ENCODE peak calls at places on chromosomes 2 and 18, in six cellular contexts. M is Peyer's patch, I is adrenal gland, F is A549, W is IMR-90, S is body of pancreas. Q is an unnamed sample.
A peak's percentile ranks its signal among the peaks of the same experiment; 100 is the strongest.

GRCh38 chr2:237312021-237312755 is 101.8 kb downstream of the COL6A3 start:
- DNase-seq in M (no peak), I (no peak), F (no peak), W (no peak), S (no peak), Q (no peak)

GRCh38 chr2:135820003-135820618 is 16.9 kb downstream of the LCT start:
- DNase-seq in M (no peak), I (no peak), F (no peak), W (peak; percentile 72), S (no peak), Q (no peak)

GRCh38 chr2:152127628-152128027 is 28.8 kb upstream of the CACNB4 start:
- DNase-seq in M (no peak), I (no peak), F (no peak), W (no peak), S (no peak), Q (no peak)

GRCh38 chr2:102230410-102230909 is 43.6 kb downstream of the IL1RL2 start:
- DNase-seq in M (no peak), I (no peak), F (no peak), W (no peak), S (no peak), Q (peak; percentile 92)

GRCh38 chr2:23801396-23801795 is 125.5 kb downstream of the ATAD2B start:
- DNase-seq in M (no peak), I (no peak), F (no peak), W (peak; percentile 82), S (no peak), Q (no peak)

GRCh38 chr2:14903709-14904374 is 271.3 kb downstream of the LRATD1 start:
- DNase-seq in M (peak; percentile 53), I (peak; percentile 51), F (peak; percentile 32), W (no peak), S (no peak), Q (peak; percentile 1)

GRCh38 chr2:185757356-185757755 is 18.8 kb downstream of the FSIP2 start:
- DNase-seq in M (no peak), I (no peak), F (no peak), W (peak; percentile 1), S (no peak), Q (no peak)

GRCh38 chr2:2846379-2847130 is 515.5 kb upstream of the MYT1L start:
- DNase-seq in M (no peak), I (no peak), F (no peak), W (no peak), S (peak; percentile 94), Q (peak; percentile 74)

GRCh38 chr2:26300234-26300641 is 45.7 kb upstream of the SELENOI start:
- DNase-seq in M (peak; percentile 59), I (no peak), F (no peak), W (peak; percentile 28), S (peak; percentile 34), Q (peak; percentile 55)

GRCh38 chr2:231223001-231223375 is 24.6 kb downstream of the ARMC9 start:
- DNase-seq in M (no peak), I (no peak), F (no peak), W (no peak), S (no peak), Q (no peak)

GRCh38 chr2:231228974-231229373 is 30.5 kb downstream of the ARMC9 start:
- DNase-seq in M (no peak), I (no peak), F (no peak), W (no peak), S (no peak), Q (no peak)

GRCh38 chr2:231227309-231228162 is 29.1 kb downstream of the ARMC9 start:
- DNase-seq in M (peak; percentile 84), I (peak; percentile 82), F (peak; percentile 92), W (peak; percentile 79), S (peak; percentile 77), Q (peak; percentile 71)

GRCh38 chr2:231223458-231223970 is 25.1 kb downstream of the ARMC9 start:
- DNase-seq in M (no peak), I (no peak), F (no peak), W (peak; percentile 60), S (no peak), Q (no peak)

GRCh38 chr2:231228223-231228622 is 29.8 kb downstream of the ARMC9 start:
- DNase-seq in M (peak; percentile 77), I (no peak), F (no peak), W (no peak), S (no peak), Q (peak; percentile 71)
- TF ChIP-seq POLR2A in M (no peak), I (no peak), F (no peak), W (no peak), S (no peak), Q (no peak)

GRCh38 chr2:70643715-70644114 is 90.1 kb upstream of the TGFA start:
- DNase-seq in M (no peak), I (no peak), F (peak; percentile 36), W (no peak), S (no peak), Q (no peak)
- TF ChIP-seq CTCF in M (peak; percentile 39), I (no peak), F (peak; percentile 59), W (no peak), S (peak; percentile 31), Q (no peak)

GRCh38 chr2:37923308-37924055 is 1.6 kb upstream of the RMDN2 start:
- DNase-seq in M (no peak), I (no peak), F (no peak), W (no peak), S (no peak), Q (no peak)
- TF ChIP-seq POLR2A in M (no peak), I (no peak), F (no peak), W (no peak), S (no peak), Q (no peak)

DNA sequence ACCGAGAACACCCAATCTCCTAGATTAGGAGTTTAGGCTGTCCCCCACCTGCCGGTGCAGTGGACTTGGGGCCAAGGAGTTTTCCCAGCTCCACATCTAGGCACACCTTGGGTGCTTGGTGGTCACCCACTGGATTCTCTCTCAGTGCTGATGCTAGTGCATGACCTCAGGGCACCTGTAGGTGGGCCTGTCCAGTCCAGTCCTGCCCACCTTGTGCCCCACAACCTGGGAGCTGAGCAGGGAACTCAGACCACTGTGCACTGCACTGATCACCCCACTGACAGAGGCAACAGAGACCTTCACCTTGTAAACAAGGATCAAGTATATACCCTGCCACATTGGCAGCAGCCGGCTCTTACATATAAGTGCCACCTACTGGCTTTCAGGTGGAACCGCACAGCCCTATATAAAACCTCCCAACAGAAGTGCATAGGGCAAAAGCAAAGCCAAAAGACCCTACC is 12.7 kb upstream of the CDH19 start:
- DNase-seq in M (no peak), I (no peak), F (no peak), W (no peak), S (no peak), Q (no peak)
- TF ChIP-seq CTCF in M (peak; percentile 10), I (no peak), F (peak; percentile 13), W (no peak), S (no peak), Q (no peak)

DNA sequence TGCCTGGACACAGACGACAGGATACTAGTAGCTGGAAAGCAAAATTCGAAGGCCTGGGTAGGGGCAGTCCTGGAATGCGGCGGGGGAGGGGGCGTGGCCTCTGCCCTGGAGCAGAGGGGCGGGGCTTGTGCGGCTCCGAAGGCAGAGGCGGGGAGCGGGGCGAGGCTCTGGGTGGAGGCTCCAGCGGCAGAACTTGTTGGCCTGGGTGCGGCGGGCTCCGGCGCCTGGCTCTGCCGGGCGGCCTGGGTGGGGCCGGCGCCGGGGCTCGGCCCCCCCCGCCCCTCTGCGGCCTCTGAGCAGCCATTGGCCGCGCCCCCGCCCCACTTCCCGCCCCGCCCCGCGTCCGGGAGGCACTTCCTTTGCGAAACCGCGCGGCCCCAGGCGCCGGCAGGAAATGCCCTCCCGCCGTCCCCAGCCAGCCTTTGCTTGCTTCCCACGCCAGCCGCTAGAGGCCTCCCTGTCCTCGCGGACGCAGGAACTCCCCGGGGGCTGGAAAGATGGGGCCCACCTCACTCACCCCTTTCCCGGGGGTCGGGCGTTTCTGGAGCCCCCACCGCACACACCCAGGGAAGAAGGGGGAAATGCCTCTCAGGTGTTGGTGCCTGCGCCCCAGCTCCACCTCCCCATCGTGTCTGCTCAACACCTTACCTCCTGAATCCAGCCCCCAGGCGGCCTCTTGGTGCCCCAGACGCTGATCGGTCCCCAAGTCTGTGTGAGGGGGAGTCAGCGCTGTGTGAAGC is 6.7 kb downstream of the CTDSP1 start:
- DNase-seq in M (peak; percentile 98), I (peak; percentile 97), F (peak; percentile 82), W (peak; percentile 89), S (peak; percentile 97), Q (peak; percentile 97)
- TF ChIP-seq POLR2A in M (no peak), I (no peak), F (no peak), W (peak; percentile 42), S (peak; percentile 47), Q (no peak)

GRCh38 chr2:168448980-168449379 is 7.1 kb upstream of the CERS6 start:
- DNase-seq in M (no peak), I (no peak), F (no peak), W (no peak), S (no peak), Q (no peak)

GRCh38 chr2:168439536-168439935 is 16.5 kb upstream of the CERS6 start:
- DNase-seq in M (no peak), I (no peak), F (no peak), W (peak; percentile 8), S (no peak), Q (no peak)

GRCh38 chr2:168441214-168441872 is 14.7 kb upstream of the CERS6 start:
- DNase-seq in M (no peak), I (no peak), F (no peak), W (no peak), S (no peak), Q (no peak)

GRCh38 chr2:168445960-168446359 is 10.1 kb upstream of the CERS6 start:
- DNase-seq in M (no peak), I (no peak), F (no peak), W (no peak), S (no peak), Q (no peak)

DNA sequence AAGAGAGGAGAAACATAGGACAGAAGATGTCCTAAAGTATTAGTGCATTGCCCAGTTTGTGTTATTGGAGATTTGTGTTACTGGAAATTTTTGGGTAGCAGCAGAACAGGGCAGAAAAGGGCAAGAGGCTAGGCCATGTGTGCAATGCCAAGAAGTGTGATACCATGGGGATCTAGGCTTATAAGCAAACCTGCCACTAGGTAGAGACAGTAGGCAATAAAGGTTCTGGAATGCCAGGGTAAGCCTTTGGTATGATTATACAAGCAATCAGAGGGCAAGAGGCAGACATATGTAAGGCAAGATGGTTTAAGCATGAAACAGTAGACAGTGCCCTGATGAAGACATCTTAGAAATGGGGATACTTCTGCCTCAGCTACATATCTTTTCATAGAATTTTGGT is 12.3 kb upstream of the CERS6 start:
- DNase-seq in M (no peak), I (no peak), F (no peak), W (no peak), S (no peak), Q (no peak)
- TF ChIP-seq CTCF in M (no peak), I (no peak), F (no peak), W (no peak), S (no peak), Q (no peak)

GRCh38 chr18:53941601-53942335 is 282.7 kb downstream of the MBD2 start:
- DNase-seq in M (no peak), I (no peak), F (no peak), W (no peak), S (no peak), Q (no peak)
- TF ChIP-seq POLR2A in M (no peak), I (no peak), F (no peak), W (no peak), S (no peak), Q (no peak)

Q was measured in thyroid gland.